ENCODE peak calls at places on chromosomes 7 and 10, in four cellular contexts. One of them, this sample, is unnamed. For H3K9me3, the result is how much of the 10 kb centered on the place peaks cover.

GRCh38 chr7:42886866-42887509 is 24.9 kb downstream of the C7orf25 start:
- DNase-seq in H1: no peak
- DNase-seq in GM12878: no peak
- DNase-seq in HepG2: no peak
- DNase-seq in this sample: no peak

GRCh38 chr7:5232485-5232837 is 42.4 kb downstream of the WIPI2 start:
- DNase-seq in H1: no peak
- DNase-seq in GM12878: no peak
- DNase-seq in HepG2: no peak
- DNase-seq in this sample: no peak

GRCh38 chr10:101840741-101841453 is 2.7 kb downstream of the KCNIP2 start:
- DNase-seq in H1: no peak
- DNase-seq in GM12878: no peak
- DNase-seq in HepG2: peak
- DNase-seq in this sample: peak

GRCh38 chr7:95905165-95905564 is 132.8 kb downstream of the DYNC1I1 start:
- DNase-seq in H1: no peak
- DNase-seq in GM12878: no peak
- DNase-seq in HepG2: no peak
- DNase-seq in this sample: no peak

GRCh38 chr7:116249969-116250553 is 39.7 kb downstream of the TES start:
- DNase-seq in H1: no peak
- DNase-seq in GM12878: no peak
- DNase-seq in HepG2: peak
- DNase-seq in this sample: peak

GRCh38 chr10:59143550-59143949 is 32.9 kb upstream of the PHYHIPL start:
- DNase-seq in H1: no peak
- DNase-seq in GM12878: no peak
- DNase-seq in HepG2: no peak
- DNase-seq in this sample: no peak

GRCh38 chr7:148669907-148670306 is 28.8 kb upstream of the CUL1 start:
- DNase-seq in H1: no peak
- DNase-seq in GM12878: no peak
- DNase-seq in HepG2: no peak
- DNase-seq in this sample: no peak

GRCh38 chr10:64846706-64847105 is 1325.5 kb downstream of the REEP3 start:
- DNase-seq in H1: no peak
- DNase-seq in GM12878: no peak
- DNase-seq in HepG2: no peak
- DNase-seq in this sample: no peak

GRCh38 chr7:139762886-139763285 is 14.9 kb downstream of the HIPK2 start:
- DNase-seq in H1: no peak
- DNase-seq in GM12878: no peak
- DNase-seq in HepG2: no peak
- DNase-seq in this sample: no peak

GRCh38 chr10:77531441-77532001 is 106.1 kb downstream of the KCNMA1 start:
- DNase-seq in H1: no peak
- DNase-seq in GM12878: no peak
- DNase-seq in HepG2: no peak
- DNase-seq in this sample: peak

GRCh38 chr10:124558901-124559321 is 97.3 kb downstream of the LHPP start:
- DNase-seq in H1: no peak
- DNase-seq in GM12878: no peak
- DNase-seq in HepG2: no peak
- DNase-seq in this sample: no peak

GRCh38 chr10:37777056-37777455 is 80.4 kb downstream of the ZNF248 start:
- DNase-seq in H1: no peak
- DNase-seq in GM12878: no peak
- DNase-seq in HepG2: no peak
- DNase-seq in this sample: no peak
- H3K9me3 ChIP-seq in H1: half or more
- H3K9me3 ChIP-seq in GM12878: under half
- H3K9me3 ChIP-seq in HepG2: under half
- H3K9me3 ChIP-seq in this sample: under half

DNA sequence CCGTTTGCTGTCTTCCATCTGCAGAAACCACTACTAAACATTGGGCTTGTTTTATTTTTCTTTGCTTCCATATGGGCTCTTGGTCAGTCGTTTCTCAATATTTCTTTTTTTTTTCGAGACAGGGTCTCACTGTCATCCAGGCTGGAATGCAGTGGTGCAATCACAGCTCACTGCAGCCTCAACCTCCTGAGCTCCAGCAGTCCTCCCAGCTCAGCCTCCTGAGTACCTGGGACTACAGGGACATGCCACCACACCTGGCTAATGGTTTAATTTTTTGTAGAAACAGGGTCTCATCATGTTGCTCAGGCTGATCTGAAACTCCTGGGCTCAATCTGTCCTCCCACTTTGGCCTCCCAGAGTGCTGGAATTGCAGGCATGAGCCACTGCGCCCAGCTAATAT is 163.1 kb downstream of the LYZL1 start:
- DNase-seq in H1: no peak
- DNase-seq in GM12878: no peak
- DNase-seq in HepG2: no peak
- DNase-seq in this sample: no peak
- TF ChIP-seq EZH2 in H1: no peak
- TF ChIP-seq EZH2 in GM12878: no peak
- TF ChIP-seq EZH2 in HepG2: no peak
- TF ChIP-seq EZH2 in this sample: no peak

GRCh38 chr7:36149694-36150452 is 3.2 kb upstream of the EEPD1 start:
- DNase-seq in H1: no peak
- DNase-seq in GM12878: no peak
- DNase-seq in HepG2: no peak
- DNase-seq in this sample: no peak
- TF ChIP-seq RFX5 in H1: no peak
- TF ChIP-seq RFX5 in GM12878: no peak
- TF ChIP-seq RFX5 in HepG2: no peak
- TF ChIP-seq RFX5 in this sample: no peak

GRCh38 chr7:157593541-157593940 is 256.7 kb downstream of the DNAJB6 start:
- DNase-seq in H1: no peak
- DNase-seq in GM12878: no peak
- DNase-seq in HepG2: no peak
- DNase-seq in this sample: no peak

GRCh38 chr7:157587487-157588270 is 250.9 kb downstream of the DNAJB6 start:
- DNase-seq in H1: no peak
- DNase-seq in GM12878: no peak
- DNase-seq in HepG2: no peak
- DNase-seq in this sample: no peak

GRCh38 chr7:157588271-157588589 is 251.4 kb downstream of the DNAJB6 start:
- DNase-seq in H1: no peak
- DNase-seq in GM12878: no peak
- DNase-seq in HepG2: no peak
- DNase-seq in this sample: no peak

GRCh38 chr7:157589680-157590079 is 252.9 kb downstream of the DNAJB6 start:
- DNase-seq in H1: no peak
- DNase-seq in GM12878: no peak
- DNase-seq in HepG2: no peak
- DNase-seq in this sample: no peak

DNA sequence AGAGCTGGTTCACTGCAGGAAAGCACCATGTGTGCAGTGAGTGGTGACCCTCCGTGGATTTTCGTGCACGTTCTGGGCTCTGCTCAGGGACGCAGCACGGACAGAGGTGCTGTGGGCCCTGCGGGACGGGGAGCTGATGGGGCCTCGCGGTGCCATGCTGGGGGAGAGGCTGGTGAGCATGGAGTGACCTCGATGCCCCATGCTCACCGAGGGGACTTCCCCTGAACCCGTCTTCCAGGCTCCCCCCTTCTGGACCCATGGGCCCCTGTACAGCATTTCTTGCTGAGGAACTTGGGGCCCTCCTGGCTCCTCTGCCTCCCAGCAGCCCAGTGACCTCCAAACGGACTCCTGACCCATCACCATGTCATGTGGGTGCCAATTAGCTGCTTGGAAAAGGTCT is 253.7 kb downstream of the DNAJB6 start:
- DNase-seq in H1: no peak
- DNase-seq in GM12878: no peak
- DNase-seq in HepG2: no peak
- DNase-seq in this sample: no peak
- H3K9me3 ChIP-seq in H1: under half
- H3K9me3 ChIP-seq in GM12878: under half
- H3K9me3 ChIP-seq in HepG2: under half
- H3K9me3 ChIP-seq in this sample: under half

GRCh38 chr10:8036521-8037198 is 17.8 kb upstream of the GATA3 start:
- DNase-seq in H1: no peak
- DNase-seq in GM12878: no peak
- DNase-seq in HepG2: no peak
- DNase-seq in this sample: no peak

GRCh38 chr10:8035641-8036520 is 18.6 kb upstream of the GATA3 start:
- DNase-seq in H1: no peak
- DNase-seq in GM12878: no peak
- DNase-seq in HepG2: no peak
- DNase-seq in this sample: no peak

GRCh38 chr10:8037199-8037801 is 17.2 kb upstream of the GATA3 start:
- DNase-seq in H1: no peak
- DNase-seq in GM12878: no peak
- DNase-seq in HepG2: no peak
- DNase-seq in this sample: no peak

GRCh38 chr10:8033812-8034665 is 20.4 kb upstream of the GATA3 start:
- DNase-seq in H1: no peak
- DNase-seq in GM12878: no peak
- DNase-seq in HepG2: no peak
- DNase-seq in this sample: no peak

GRCh38 chr10:8034666-8035640 is 19.5 kb upstream of the GATA3 start:
- DNase-seq in H1: no peak
- DNase-seq in GM12878: no peak
- DNase-seq in HepG2: no peak
- DNase-seq in this sample: no peak
- TF ChIP-seq EZH2 in H1: peak
- TF ChIP-seq EZH2 in GM12878: peak
- TF ChIP-seq EZH2 in HepG2: no peak
- TF ChIP-seq EZH2 in this sample: no peak

GRCh38 chr7:74083117-74083876 is at the start of gene LIMK1:
- DNase-seq in H1: no peak
- DNase-seq in GM12878: no peak
- DNase-seq in HepG2: peak
- DNase-seq in this sample: peak

GRCh38 chr7:74082770-74083116 is 861 bp upstream of the LIMK1 start:
- DNase-seq in H1: no peak
- DNase-seq in GM12878: no peak
- DNase-seq in HepG2: no peak
- DNase-seq in this sample: no peak

GRCh38 chr7:74084722-74085578 is 1.3 kb downstream of the LIMK1 start:
- DNase-seq in H1: no peak
- DNase-seq in GM12878: no peak
- DNase-seq in HepG2: no peak
- DNase-seq in this sample: peak

GRCh38 chr7:74087791-74088453 is 4.3 kb downstream of the LIMK1 start:
- DNase-seq in H1: no peak
- DNase-seq in GM12878: no peak
- DNase-seq in HepG2: no peak
- DNase-seq in this sample: no peak

GRCh38 chr7:74083928-74084721 is 521 bp downstream of the LIMK1 start:
- DNase-seq in H1: no peak
- DNase-seq in GM12878: no peak
- DNase-seq in HepG2: no peak
- DNase-seq in this sample: peak
- TF ChIP-seq RFX5 in H1: no peak
- TF ChIP-seq RFX5 in GM12878: no peak
- TF ChIP-seq RFX5 in HepG2: no peak
- TF ChIP-seq RFX5 in this sample: no peak

GRCh38 chr7:64463636-64464375 is 99.1 kb downstream of the ZNF680 start:
- DNase-seq in H1: no peak
- DNase-seq in GM12878: no peak
- DNase-seq in HepG2: no peak
- DNase-seq in this sample: peak

GRCh38 chr7:64469673-64470072 is 93.2 kb downstream of the ZNF680 start:
- DNase-seq in H1: no peak
- DNase-seq in GM12878: no peak
- DNase-seq in HepG2: no peak
- DNase-seq in this sample: no peak

GRCh38 chr7:64465551-64465950 is 97.3 kb downstream of the ZNF680 start:
- DNase-seq in H1: no peak
- DNase-seq in GM12878: no peak
- DNase-seq in HepG2: no peak
- DNase-seq in this sample: no peak
- H3K9me3 ChIP-seq in H1: half or more
- H3K9me3 ChIP-seq in GM12878: under half
- H3K9me3 ChIP-seq in HepG2: half or more
- H3K9me3 ChIP-seq in this sample: under half

GRCh38 chr7:73605601-73606220 is 18.6 kb downstream of the MLXIPL start:
- DNase-seq in H1: no peak
- DNase-seq in GM12878: no peak
- DNase-seq in HepG2: no peak
- DNase-seq in this sample: no peak
- TF ChIP-seq EZH2 in H1: no peak
- TF ChIP-seq EZH2 in GM12878: no peak
- TF ChIP-seq EZH2 in HepG2: no peak
- TF ChIP-seq EZH2 in this sample: no peak

GRCh38 chr7:66140924-66141323 is 26.3 kb downstream of the CRCP start:
- DNase-seq in H1: no peak
- DNase-seq in GM12878: no peak
- DNase-seq in HepG2: no peak
- DNase-seq in this sample: no peak
- TF ChIP-seq RFX5 in H1: no peak
- TF ChIP-seq RFX5 in GM12878: no peak
- TF ChIP-seq RFX5 in HepG2: no peak
- TF ChIP-seq RFX5 in this sample: no peak

GRCh38 chr10:17206210-17206709 is 4.8 kb upstream of the TRDMT1 start:
- DNase-seq in H1: no peak
- DNase-seq in GM12878: no peak
- DNase-seq in HepG2: no peak
- DNase-seq in this sample: no peak

GRCh38 chr10:17212802-17213204 is 11.3 kb upstream of the TRDMT1 start:
- DNase-seq in H1: no peak
- DNase-seq in GM12878: no peak
- DNase-seq in HepG2: no peak
- DNase-seq in this sample: peak

GRCh38 chr10:17210361-17210760 is 8.9 kb upstream of the TRDMT1 start:
- DNase-seq in H1: no peak
- DNase-seq in GM12878: no peak
- DNase-seq in HepG2: no peak
- DNase-seq in this sample: no peak

GRCh38 chr10:17209931-17210330 is 8.5 kb upstream of the TRDMT1 start:
- DNase-seq in H1: no peak
- DNase-seq in GM12878: no peak
- DNase-seq in HepG2: no peak
- DNase-seq in this sample: no peak

GRCh38 chr10:17209302-17209701 is 7.8 kb upstream of the TRDMT1 start:
- DNase-seq in H1: no peak
- DNase-seq in GM12878: no peak
- DNase-seq in HepG2: no peak
- DNase-seq in this sample: no peak
- H3K9me3 ChIP-seq in H1: under half
- H3K9me3 ChIP-seq in GM12878: under half
- H3K9me3 ChIP-seq in HepG2: under half
- H3K9me3 ChIP-seq in this sample: under half

This sample was measured in K562.